ENCODE peak calls at places on chromosome 5, in six cellular contexts. K is stomach; B is tibial artery; O is GM12865; J is CD8-positive, alpha-beta T cell; P is astrocyte of the cerebellum. C is an unnamed sample.

GRCh38 chr5:109485030-109485429 is 75.3 kb upstream of the PJA2 start:
- DNase-seq in P (no peak), J (no peak), B (peak; percentile 72), O (no peak), K (peak; percentile 82), C (peak; percentile 31)

GRCh38 chr5:82735160-82735789 is 341.9 kb downstream of the TMEM167A start:
- DNase-seq in J (no peak), O (no peak), B (no peak), K (no peak), P (peak; percentile 31), C (peak; percentile 67)

GRCh38 chr5:140821375-140822280 is at the start of gene PCDHA5:
- DNase-seq in O (peak; percentile 10), J (no peak), B (no peak), K (no peak), P (no peak), C (peak; percentile 7)

GRCh38 chr5:171648279-171648774 is 137.3 kb upstream of the SMIM23 start:
- DNase-seq in P (no peak), B (no peak), K (no peak), O (no peak), J (no peak), C (peak; percentile 28)

GRCh38 chr5:154097031-154097430 is 58.3 kb downstream of the MFAP3 start:
- DNase-seq in K (no peak), O (no peak), B (no peak), J (no peak), P (no peak), C (no peak)

GRCh38 chr5:86968311-86968753 is 299.4 kb upstream of the RASA1 start:
- DNase-seq in J (no peak), B (no peak), P (peak; percentile 73), K (no peak), O (no peak), C (peak; percentile 74)

GRCh38 chr5:137935694-137936093 is 46.4 kb downstream of the PKD2L2 start:
- DNase-seq in P (no peak), K (no peak), J (no peak), O (peak; percentile 24), B (no peak), C (no peak)

GRCh38 chr5:9340095-9340494 is 205.8 kb downstream of the SEMA5A start:
- DNase-seq in B (no peak), O (no peak), P (no peak), K (no peak), J (no peak), C (peak; percentile 55)

GRCh38 chr5:18276939-18277338 is 642.7 kb downstream of the TAF11L14 start:
- DNase-seq in P (no peak), J (no peak), O (no peak), B (no peak), K (no peak), C (no peak)

GRCh38 chr5:39119404-39120051 is 45.3 kb upstream of the RICTOR start:
- DNase-seq in K (no peak), J (no peak), B (no peak), O (no peak), P (no peak), C (no peak)

GRCh38 chr5:149645725-149646124 is 64.4 kb downstream of the ARHGEF37 start:
- DNase-seq in K (no peak), O (no peak), J (no peak), P (no peak), B (no peak), C (no peak)

GRCh38 chr5:38722918-38723317 is 122.9 kb upstream of the OSMR start:
- DNase-seq in B (no peak), O (no peak), P (no peak), K (no peak), J (no peak), C (peak; percentile 46)

GRCh38 chr5:43016217-43016779 is 23.8 kb downstream of the ANXA2R start:
- DNase-seq in P (no peak), K (no peak), B (no peak), O (no peak), J (no peak), C (no peak)
- H3K4me3 ChIP-seq in P (peak overlapping the region; percentile 59), K (no peak overlapping the region), B (no peak overlapping the region), O (no peak overlapping the region), J (peak overlapping the region; percentile 69), C (peak overlapping the region; percentile 14)

DNA sequence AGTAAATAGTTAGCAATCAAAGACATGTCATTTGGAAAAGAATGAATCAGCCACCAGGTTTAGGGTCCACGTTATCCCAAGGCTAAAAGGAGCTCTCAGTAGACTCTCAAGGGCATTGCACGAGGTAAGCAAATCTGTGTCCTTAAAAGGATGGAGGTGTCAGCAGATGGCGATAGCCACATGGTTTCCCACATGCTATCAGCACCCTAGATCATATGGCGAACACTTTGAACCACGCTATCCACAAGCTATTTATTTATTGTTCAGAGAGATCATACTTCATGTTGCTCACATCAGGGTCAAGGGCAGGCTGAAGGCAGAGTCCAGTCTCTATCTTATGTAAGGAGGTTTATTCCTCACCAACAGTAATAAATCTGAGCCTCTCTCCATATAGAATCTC is 43.7 kb downstream of the CDH6 start:
- DNase-seq in K (no peak), P (no peak), O (peak; percentile 6), B (no peak), J (no peak), C (peak; percentile 37)
- TF ChIP-seq CTCF in K (no peak), P (no peak), O (no peak), B (no peak), J (no peak), C (peak; percentile 26)

GRCh38 chr5:80408475-80408875 is 611 bp downstream of the ZFYVE16 start:
- DNase-seq in K (peak; percentile 50), B (peak; percentile 81), O (peak; percentile 61), P (peak; percentile 11), J (peak; percentile 44), C (peak; percentile 45)

GRCh38 chr5:80406980-80407734 is 707 bp upstream of the ZFYVE16 start:
- DNase-seq in O (peak; percentile 45), J (no peak), B (peak; percentile 65), P (no peak), K (no peak), C (peak; percentile 38)

GRCh38 chr5:80411589-80412219 is 3.8 kb downstream of the ZFYVE16 start:
- DNase-seq in O (no peak), B (no peak), J (no peak), P (no peak), K (no peak), C (no peak)

GRCh38 chr5:80407735-80408474 is at the start of gene ZFYVE16:
- DNase-seq in B (peak; percentile 99), P (peak; percentile 91), O (peak; percentile 98), J (peak; percentile 97), K (peak; percentile 99), C (peak; percentile 98)

DNA sequence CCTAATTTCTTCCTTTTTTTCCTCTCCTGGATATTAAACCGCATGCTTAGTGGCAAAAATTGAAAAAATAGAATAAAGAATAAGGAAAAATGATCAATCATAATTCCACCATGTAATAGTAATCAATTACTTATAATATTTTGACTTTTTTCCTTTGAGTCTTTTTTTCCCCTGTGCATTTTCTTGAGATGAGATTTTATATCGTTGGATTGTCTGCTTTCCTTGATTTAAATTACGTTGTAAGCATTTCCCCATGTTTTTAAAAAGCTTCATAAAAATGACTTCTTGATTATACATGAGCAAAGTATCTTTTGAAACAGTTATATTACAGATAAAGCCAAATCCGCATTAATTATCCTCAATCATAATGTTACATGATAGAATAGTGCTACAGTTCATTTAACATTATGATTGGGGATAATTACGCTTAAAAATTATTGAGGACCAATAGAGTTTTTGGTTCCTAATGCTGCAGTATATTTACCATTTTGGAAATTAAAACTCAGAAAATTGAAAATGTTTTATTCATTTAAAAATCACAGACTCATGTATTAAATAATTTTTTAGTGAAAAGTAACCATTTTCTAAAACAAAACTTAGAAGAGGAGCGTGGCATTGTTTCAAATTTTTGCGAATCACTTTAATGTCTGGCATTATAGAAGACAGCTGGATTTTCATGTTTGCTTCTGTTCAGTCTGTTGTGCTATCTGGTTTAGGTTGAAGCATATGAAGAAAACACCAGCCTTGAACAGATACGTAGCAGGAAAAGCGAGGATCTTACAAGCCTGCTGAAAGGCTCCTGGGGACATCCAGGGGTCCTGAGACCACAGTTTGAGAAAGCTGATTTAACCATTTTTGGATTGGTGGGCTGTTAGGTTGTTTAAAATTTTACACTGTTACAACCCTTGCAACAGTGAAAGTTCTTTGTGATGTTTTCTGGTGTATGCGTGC is 1.4 kb downstream of the ZFYVE16 start:
- DNase-seq in K (no peak), P (no peak), B (no peak), O (no peak), J (no peak), C (peak; percentile 39)
- H3K4me3 ChIP-seq in K (peak overlapping the region; percentile 87), P (peak overlapping the region; percentile 96), B (peak overlapping the region; percentile 96), O (peak overlapping the region; percentile 86), J (no peak overlapping the region), C (peak overlapping the region; percentile 89)

DNA sequence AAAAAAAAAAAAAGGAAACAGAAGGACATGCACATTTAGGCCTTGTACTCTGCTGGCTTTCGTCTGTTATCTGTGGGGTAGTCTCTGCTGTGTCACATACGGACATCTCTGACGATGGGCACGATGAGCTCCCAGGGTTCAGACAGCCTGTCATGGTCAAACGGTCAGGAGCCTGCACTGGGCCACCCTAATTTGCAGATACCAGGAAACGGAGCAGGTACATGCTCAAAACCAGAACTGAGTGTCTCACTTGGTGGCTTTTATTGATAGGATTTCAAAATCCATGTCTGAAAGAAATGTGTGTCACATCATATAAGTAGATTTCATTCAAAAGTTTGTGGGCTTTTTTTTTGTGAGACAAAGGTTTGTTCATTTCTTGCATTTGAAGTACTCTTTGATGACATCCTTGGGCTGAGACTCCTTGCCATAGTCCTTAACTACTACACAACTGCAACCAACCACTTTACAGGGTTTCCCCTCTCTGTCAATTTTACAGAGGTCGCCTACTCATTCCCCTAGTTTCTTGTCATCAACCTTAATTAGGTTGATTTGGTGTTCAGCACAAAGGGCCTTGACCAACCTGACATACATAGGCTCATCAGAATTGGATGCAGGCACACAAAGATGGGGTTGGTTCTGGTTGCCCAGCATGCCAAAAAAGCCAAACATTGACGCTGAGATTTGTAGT is 9.0 kb downstream of the CKMT2 start:
- DNase-seq in K (no peak), B (no peak), O (peak; percentile 23), J (no peak), P (no peak), C (no peak)
- TF ChIP-seq CTCF in K (no peak), B (no peak), O (no peak), J (no peak), P (no peak), C (no peak)

GRCh38 chr5:1594336-1595106 is 70.8 kb upstream of the LPCAT1 start:
- DNase-seq in O (peak; percentile 97), P (no peak), K (peak; percentile 78), J (peak; percentile 82), B (peak; percentile 78), C (no peak)
- H3K4me3 ChIP-seq in O (peak overlapping the region; percentile 82), P (peak overlapping the region; percentile 42), K (peak overlapping the region; percentile 55), J (peak overlapping the region; percentile 90), B (peak overlapping the region; percentile 54), C (peak overlapping the region; percentile 11)

DNA sequence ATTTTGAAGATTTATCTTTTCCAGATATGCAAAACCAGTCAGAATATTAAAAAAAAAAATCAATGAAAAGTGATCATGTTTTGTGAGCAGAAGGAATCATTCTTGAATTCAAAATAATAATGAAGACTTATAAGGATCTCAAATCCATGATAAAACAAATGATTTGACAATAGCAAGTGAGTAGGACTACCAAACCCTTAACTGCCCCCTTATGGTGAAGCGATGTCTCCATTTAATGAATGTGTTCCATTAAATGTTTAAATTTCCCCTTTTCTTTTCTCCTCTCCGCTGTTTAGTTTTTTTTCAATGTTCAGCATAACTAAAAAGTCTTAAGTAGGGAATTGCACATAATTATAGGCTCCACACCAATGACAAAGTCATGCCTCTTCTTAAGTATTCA is 12.2 kb upstream of the MARCHF3 start:
- DNase-seq in J (no peak), P (no peak), O (no peak), K (no peak), B (no peak), C (peak; percentile 70)
- TF ChIP-seq CTCF in J (no peak), P (peak; percentile 26), O (no peak), K (no peak), B (peak; percentile 26), C (peak; percentile 57)

C was measured in choroid plexus epithelial cell.